ENCODE peak calls at places on chromosome 13, in four cellular contexts. I is A549, S is transverse colon, C is GM12878. O is an unnamed sample.

GRCh38 chr13:29956771-29957170 is 106.4 kb upstream of the UBL3 start:
- DNase-seq in I (no peak), C (no peak), S (no peak), O (no peak)

GRCh38 chr13:93086329-93086728 is 140.3 kb upstream of the GPC6 start:
- DNase-seq in C (no peak), I (no peak), S (no peak), O (no peak)

GRCh38 chr13:26502826-26503225 is 54.7 kb upstream of the WASF3 start:
- DNase-seq in C (no peak), S (no peak), I (no peak), O (no peak)

GRCh38 chr13:79483302-79483701 is 2.3 kb downstream of the NDFIP2 start:
- DNase-seq in I (no peak), C (no peak), S (no peak), O (no peak)

GRCh38 chr13:102707465-102707864 is 12.6 kb upstream of the METTL21C start:
- DNase-seq in I (peak; percentile 8), S (no peak), C (no peak), O (no peak)

GRCh38 chr13:81442904-81443303 is 1102.0 kb upstream of the SPRY2 start:
- DNase-seq in C (no peak), S (no peak), I (no peak), O (no peak)

GRCh38 chr13:101307181-101307701 is 109.1 kb downstream of the NALCN start:
- DNase-seq in I (no peak), C (no peak), S (no peak), O (no peak)

GRCh38 chr13:31965361-31966066 is 66.1 kb upstream of the FRY start:
- DNase-seq in I (no peak), C (peak; percentile 84), S (no peak), O (no peak)

GRCh38 chr13:76754414-76754813 is 131.8 kb downstream of the KCTD12 start:
- DNase-seq in S (no peak), I (no peak), C (no peak), O (no peak)

GRCh38 chr13:99371956-99372355 is 64.8 kb upstream of the GPR183 start:
- DNase-seq in C (no peak), S (no peak), I (no peak), O (peak; percentile 40)

GRCh38 chr13:71079638-71080037 is 787.4 kb downstream of the DACH1 start:
- DNase-seq in C (no peak), S (no peak), I (no peak), O (no peak)

GRCh38 chr13:43014162-43014561 is 9.2 kb upstream of the DNAJC15 start:
- DNase-seq in I (no peak), S (no peak), C (no peak), O (no peak)

GRCh38 chr13:113002206-113002821 is 33.3 kb downstream of the MCF2L start:
- DNase-seq in C (no peak), S (peak; percentile 32), I (no peak), O (no peak)

GRCh38 chr13:112095354-112095753 is 28.4 kb downstream of the SOX1 start:
- DNase-seq in S (no peak), I (no peak), C (no peak), O (no peak)

GRCh38 chr13:96551540-96551939 is 442.7 kb downstream of the OXGR1 start:
- DNase-seq in C (no peak), S (no peak), I (no peak), O (no peak)

GRCh38 chr13:45538382-45538781 is 73.6 kb downstream of the COG3 start:
- DNase-seq in C (no peak), I (no peak), S (no peak), O (no peak)
- H3K27ac ChIP-seq in C (no peak overlapping the region), I (no peak overlapping the region), S (no peak overlapping the region), O (no peak overlapping the region)

GRCh38 chr13:33606692-33607091 is 211.3 kb upstream of the RFC3 start:
- DNase-seq in I (no peak), S (no peak), C (no peak), O (no peak)

GRCh38 chr13:33615436-33615835 is 202.5 kb upstream of the RFC3 start:
- DNase-seq in I (no peak), C (no peak), S (no peak), O (no peak)

GRCh38 chr13:33611016-33611805 is 206.7 kb upstream of the RFC3 start:
- DNase-seq in S (peak; percentile 10), C (no peak), I (no peak), O (no peak)

GRCh38 chr13:33612641-33613638 is 205.0 kb upstream of the RFC3 start:
- DNase-seq in C (no peak), I (no peak), S (no peak), O (no peak)

GRCh38 chr13:33610471-33611015 is 207.4 kb upstream of the RFC3 start:
- DNase-seq in C (no peak), I (no peak), S (peak; percentile 13), O (no peak)
- TF ChIP-seq EP300 in C (no peak), I (no peak), S (no peak), O (no peak)

GRCh38 chr13:105428816-105429215 is 1106.6 kb downstream of the EFNB2 start:
- DNase-seq in S (no peak), C (no peak), I (no peak), O (no peak)
- H3K27ac ChIP-seq in S (no peak overlapping the region), C (no peak overlapping the region), I (no peak overlapping the region), O (no peak overlapping the region)

DNA sequence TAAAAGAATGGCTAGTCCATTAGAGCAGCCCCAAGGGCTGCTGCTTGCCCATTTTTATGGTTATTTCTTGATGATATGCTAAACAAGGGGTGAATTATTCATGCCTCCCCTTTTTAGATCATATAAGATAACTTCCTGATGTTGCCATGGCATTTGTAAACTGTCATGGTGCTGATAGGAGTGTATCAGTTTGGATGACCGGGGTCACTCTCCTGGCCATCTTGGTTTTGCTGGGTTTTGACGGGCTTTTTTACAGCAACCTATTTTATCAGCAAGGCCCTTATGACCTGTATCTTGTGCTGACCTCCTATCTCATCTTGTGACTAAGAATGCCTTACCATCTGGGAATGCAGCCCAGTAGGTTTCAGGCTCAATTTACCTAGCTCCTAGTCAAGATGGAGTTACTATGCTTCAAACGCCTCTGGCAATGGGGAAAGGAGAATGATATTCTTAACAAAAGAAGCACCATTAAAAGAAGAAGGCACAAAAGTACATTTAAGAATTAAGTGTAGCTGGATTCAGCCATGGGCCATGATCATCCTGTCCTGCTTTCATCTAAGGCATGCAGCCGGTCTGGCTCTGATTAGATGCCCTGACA is 1156.0 kb downstream of the PCDH9 start:
- DNase-seq in C (no peak), I (no peak), S (no peak), O (no peak)
- TF ChIP-seq EP300 in C (no peak), I (no peak), S (no peak), O (no peak)

DNA sequence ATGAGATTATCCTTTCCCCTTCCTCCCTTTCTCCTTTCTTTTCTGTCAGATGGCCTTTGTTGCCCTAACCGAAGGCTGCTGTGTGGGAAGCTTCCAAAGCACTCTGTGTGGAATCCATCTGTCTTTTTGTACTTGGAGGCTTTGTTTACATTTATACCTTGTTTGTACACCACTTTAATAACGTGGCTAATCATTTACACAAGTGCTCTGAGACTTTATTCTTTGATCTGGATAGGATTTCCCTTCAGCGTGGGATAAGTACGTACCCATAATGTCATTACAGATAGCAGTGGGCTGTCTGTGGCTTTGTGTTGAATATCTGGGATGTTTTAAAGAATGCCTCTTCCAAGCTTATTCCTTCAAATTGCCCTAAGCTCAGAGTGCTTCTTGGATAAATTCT is 684.7 kb upstream of the SLITRK5 start:
- DNase-seq in S (no peak), C (no peak), I (no peak), O (no peak)
- H3K27ac ChIP-seq in S (no peak overlapping the region), C (no peak overlapping the region), I (no peak overlapping the region), O (no peak overlapping the region)

GRCh38 chr13:95535243-95535642 is 17.3 kb upstream of the CLDN10 start:
- DNase-seq in I (peak; percentile 45), S (no peak), C (no peak), O (no peak)
- TF ChIP-seq EP300 in I (peak; percentile 32), S (no peak), C (no peak), O (no peak)

DNA sequence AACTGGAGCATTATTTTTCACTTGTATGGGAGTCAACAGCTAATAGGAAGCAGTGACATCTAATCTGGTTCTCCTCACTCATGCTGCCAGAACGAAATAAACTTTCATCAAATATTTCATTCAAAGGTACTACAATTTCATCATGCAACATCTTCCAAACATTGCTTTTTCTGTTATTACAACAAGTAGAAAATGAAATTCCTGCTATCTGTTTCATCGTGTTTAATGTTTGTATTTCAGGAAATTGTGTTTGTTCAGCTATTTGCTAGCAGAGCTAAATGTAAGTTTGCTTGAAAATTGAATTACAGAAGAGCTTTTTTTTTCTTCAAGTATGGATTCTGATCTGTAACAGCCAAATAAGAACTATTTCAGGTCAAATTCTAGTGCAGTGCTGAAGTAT is 90.1 kb downstream of the SLITRK6 start:
- DNase-seq in I (no peak), S (no peak), C (no peak), O (no peak)
- H3K27ac ChIP-seq in I (peak overlapping the region; percentile 81), S (no peak overlapping the region), C (no peak overlapping the region), O (no peak overlapping the region)

DNA sequence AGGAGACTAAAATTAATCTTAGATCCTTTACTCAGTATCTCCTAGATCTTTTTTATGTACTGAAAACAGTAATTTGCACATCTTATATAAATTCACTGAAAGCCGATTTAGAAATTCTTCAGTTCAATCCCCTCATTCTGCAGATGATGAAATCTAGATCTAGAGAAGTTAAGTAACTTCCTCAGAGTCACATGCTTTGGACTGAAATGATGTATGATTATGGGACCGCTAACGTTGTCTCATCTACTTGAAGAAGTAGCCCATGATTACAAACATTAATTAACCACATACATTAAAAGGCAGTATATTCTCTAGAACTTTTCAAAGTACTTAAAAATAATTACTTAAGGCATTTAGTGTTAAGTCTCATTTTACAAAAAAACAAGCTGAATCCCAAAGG is 37.8 kb downstream of the ELF1 start:
- DNase-seq in S (no peak), I (no peak), C (no peak), O (no peak)
- TF ChIP-seq EP300 in S (no peak), I (no peak), C (no peak), O (no peak)

GRCh38 chr13:41490616-41491015 is 33.3 kb downstream of the RGCC start:
- DNase-seq in S (no peak), I (no peak), C (no peak), O (no peak)

GRCh38 chr13:41496420-41497234 is 39.3 kb downstream of the RGCC start:
- DNase-seq in I (no peak), C (no peak), S (no peak), O (no peak)

GRCh38 chr13:41494202-41494601 is 36.9 kb downstream of the RGCC start:
- DNase-seq in S (no peak), C (no peak), I (no peak), O (no peak)

GRCh38 chr13:41495044-41495443 is 37.7 kb downstream of the RGCC start:
- DNase-seq in I (no peak), C (no peak), S (no peak), O (no peak)

GRCh38 chr13:41492432-41493267 is 35.3 kb downstream of the RGCC start:
- DNase-seq in C (no peak), S (no peak), I (no peak), O (no peak)
- H3K27ac ChIP-seq in C (peak overlapping the region; percentile 53), S (peak overlapping the region; percentile 41), I (no peak overlapping the region), O (peak overlapping the region; percentile 45)

O was measured in suprapubic skin.